ENCODE peak calls at places on chromosomes 3 and 15, in eight cellular contexts. T is iPS DF 6.9; K is right cardiac atrium; Y is keratinocyte; B is H9; U is GM23248; W is coronary artery; I is CD4-positive, CD25-positive, alpha-beta regulatory T cell. A is an unnamed sample.

GRCh38 chr3:156583469-156583868 is 28.6 kb upstream of the SSR3 start:
- DNase-seq in W (no peak), K (no peak), I (no peak), B (no peak), T (no peak), Y (no peak), U (no peak), A (no peak)

GRCh38 chr15:47182818-47183217 is 534.5 kb upstream of the SEMA6D start:
- DNase-seq in T (no peak), K (no peak), W (no peak), Y (no peak), U (no peak), B (no peak), I (no peak), A (no peak)

GRCh38 chr3:23712656-23713559 is 92.8 kb upstream of the UBE2E1 start:
- DNase-seq in Y (no peak), T (peak; percentile 73), B (peak; percentile 90), I (no peak), W (no peak), K (peak; percentile 62), U (peak; percentile 85), A (peak; percentile 55)

GRCh38 chr3:126781889-126782491 is 78.0 kb downstream of the CHCHD6 start:
- DNase-seq in B (no peak), T (no peak), Y (peak; percentile 21), K (peak; percentile 55), I (no peak), W (no peak), U (peak; percentile 88), A (no peak)

GRCh38 chr15:36911322-36911944 is 188.9 kb downstream of the MEIS2 start:
- DNase-seq in T (no peak), W (no peak), U (peak; percentile 75), I (no peak), K (no peak), B (no peak), Y (no peak), A (no peak)

GRCh38 chr3:141326123-141326522 is 42.2 kb upstream of the ZBTB38 start:
- DNase-seq in B (no peak), W (no peak), Y (no peak), K (no peak), T (no peak), U (no peak), I (no peak), A (no peak)

GRCh38 chr3:194142156-194142910 is 6.4 kb downstream of the HES1 start:
- DNase-seq in W (peak; percentile 77), B (peak; percentile 14), T (no peak), U (peak; percentile 35), K (peak; percentile 89), I (no peak), Y (no peak), A (peak; percentile 49)

GRCh38 chr15:77507151-77507847 is 86.6 kb downstream of the HMG20A start:
- DNase-seq in Y (peak; percentile 26), K (peak; percentile 91), T (no peak), U (peak; percentile 32), I (no peak), B (no peak), W (no peak), A (peak; percentile 77)

GRCh38 chr3:169241928-169242751 is 421.4 kb downstream of the MECOM start:
- DNase-seq in U (peak; percentile 61), I (no peak), B (peak; percentile 61), Y (no peak), W (no peak), T (peak; percentile 39), K (peak; percentile 94), A (no peak)

GRCh38 chr15:71601038-71601869 is 209.1 kb upstream of the NR2E3 start:
- DNase-seq in U (peak; percentile 16), I (no peak), T (no peak), W (no peak), K (no peak), Y (no peak), B (no peak), A (no peak)

GRCh38 chr15:45732544-45733130 is 97.8 kb downstream of the SQOR start:
- DNase-seq in T (no peak), B (no peak), W (no peak), U (no peak), Y (no peak), K (peak; percentile 69), I (no peak), A (no peak)

GRCh38 chr15:56040081-56041035 is 46.9 kb upstream of the NEDD4 start:
- DNase-seq in T (no peak), Y (peak; percentile 84), I (no peak), W (no peak), U (peak; percentile 98), B (peak; percentile 38), K (peak; percentile 50), A (peak; percentile 30)

GRCh38 chr15:100715571-100716455 is 113.4 kb downstream of the ASB7 start:
- DNase-seq in I (no peak), U (no peak), Y (no peak), B (peak; percentile 9), K (peak; percentile 90), T (no peak), W (peak; percentile 52), A (no peak)

GRCh38 chr15:55074431-55074830 is 122.3 kb downstream of the RSL24D1 start:
- DNase-seq in U (no peak), B (no peak), Y (no peak), I (no peak), T (no peak), W (no peak), K (no peak), A (no peak)

GRCh38 chr3:182710557-182711157 is 82.6 kb upstream of the ATP11B start:
- DNase-seq in K (no peak), U (peak; percentile 54), Y (no peak), T (no peak), I (peak; percentile 21), W (no peak), B (no peak), A (no peak)

GRCh38 chr15:92106691-92107090 is 253.2 kb downstream of the SLCO3A1 start:
- DNase-seq in K (no peak), U (no peak), I (no peak), Y (no peak), W (no peak), B (no peak), T (no peak), A (no peak)

GRCh38 chr3:189936210-189936609 is 184.5 kb downstream of the P3H2 start:
- DNase-seq in I (no peak), Y (peak; percentile 83), B (no peak), K (no peak), T (no peak), U (peak; percentile 22), W (no peak), A (no peak)

GRCh38 chr3:189942948-189943347 is 177.7 kb downstream of the P3H2 start:
- DNase-seq in U (no peak), Y (no peak), W (no peak), B (no peak), I (no peak), T (no peak), K (no peak), A (no peak)

GRCh38 chr3:189941125-189941524 is 179.6 kb downstream of the P3H2 start:
- DNase-seq in K (no peak), W (no peak), Y (no peak), I (no peak), T (no peak), B (no peak), U (no peak), A (no peak)

GRCh38 chr3:189941679-189942078 is 179.0 kb downstream of the P3H2 start:
- DNase-seq in T (no peak), W (no peak), I (no peak), Y (no peak), B (no peak), U (peak; percentile 75), K (no peak), A (no peak)

DNA sequence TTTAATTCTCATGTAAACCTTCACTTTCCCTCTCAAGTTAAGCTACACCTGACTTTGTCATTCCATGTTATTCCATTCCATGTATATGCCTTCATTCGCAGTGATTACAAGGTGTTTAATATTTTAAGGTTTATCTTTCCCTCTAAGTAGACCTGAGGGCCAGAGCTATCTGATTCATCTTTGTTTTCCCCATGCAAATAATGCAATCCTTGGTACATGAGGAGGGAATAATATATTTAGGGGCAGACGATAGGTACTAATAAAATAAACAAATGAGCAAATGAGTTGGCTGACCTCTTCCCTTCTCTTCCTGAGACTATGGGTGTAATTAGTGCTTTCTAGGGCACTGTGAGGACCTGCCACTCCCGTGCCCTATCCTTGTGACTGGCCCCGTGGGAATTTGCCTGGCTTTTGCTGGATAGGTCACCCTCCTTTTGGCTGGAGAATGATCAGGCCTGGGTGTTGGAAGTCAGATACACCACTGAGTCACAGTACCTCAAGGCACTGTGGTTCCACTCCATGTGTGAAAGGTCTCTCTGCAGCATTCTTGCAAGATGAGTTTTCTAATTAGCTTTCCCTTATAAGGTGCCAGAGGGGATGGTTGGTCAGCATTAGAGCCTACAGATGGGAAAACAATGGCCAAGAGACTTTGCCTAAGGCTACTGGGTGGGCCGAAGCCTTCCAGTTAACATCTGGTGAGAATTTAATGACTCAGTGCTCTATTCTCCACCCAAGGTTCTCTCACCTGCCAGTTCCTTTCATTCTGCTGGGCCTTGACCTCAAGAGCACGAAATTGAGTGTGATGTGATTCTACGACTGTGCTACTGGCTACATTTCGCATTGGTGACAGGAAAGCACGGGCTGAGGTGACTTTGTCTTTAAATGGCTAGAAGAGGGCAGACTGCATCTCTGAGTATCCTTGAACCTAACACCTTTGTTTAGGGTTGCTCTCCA is 183.1 kb downstream of the P3H2 start:
- DNase-seq in Y (peak; percentile 100), W (no peak), K (no peak), B (no peak), I (no peak), T (no peak), U (peak; percentile 99), A (no peak)
- H3K27ac ChIP-seq in Y (peak overlapping the region; percentile 95), W (no peak overlapping the region), K (no peak overlapping the region), B (no peak overlapping the region), I (no peak overlapping the region), T (no peak overlapping the region), U (peak overlapping the region; percentile 72), A (no peak overlapping the region)

GRCh38 chr3:38022301-38022700 is 7.1 kb downstream of the PLCD1 start:
- DNase-seq in U (no peak), T (no peak), W (no peak), K (peak; percentile 62), Y (no peak), B (peak; percentile 14), I (no peak), A (no peak)
- H3K27ac ChIP-seq in U (no peak overlapping the region), T (no peak overlapping the region), W (no peak overlapping the region), K (no peak overlapping the region), Y (no peak overlapping the region), B (no peak overlapping the region), I (peak overlapping the region; percentile 26), A (no peak overlapping the region)

GRCh38 chr3:1576047-1576446 is 483.2 kb downstream of the CNTN6 start:
- DNase-seq in Y (no peak), U (no peak), B (no peak), K (no peak), W (no peak), T (no peak), I (no peak), A (no peak)
- H3K27ac ChIP-seq in Y (no peak overlapping the region), U (no peak overlapping the region), B (no peak overlapping the region), K (no peak overlapping the region), W (no peak overlapping the region), T (no peak overlapping the region), I (no peak overlapping the region), A (no peak overlapping the region)

DNA sequence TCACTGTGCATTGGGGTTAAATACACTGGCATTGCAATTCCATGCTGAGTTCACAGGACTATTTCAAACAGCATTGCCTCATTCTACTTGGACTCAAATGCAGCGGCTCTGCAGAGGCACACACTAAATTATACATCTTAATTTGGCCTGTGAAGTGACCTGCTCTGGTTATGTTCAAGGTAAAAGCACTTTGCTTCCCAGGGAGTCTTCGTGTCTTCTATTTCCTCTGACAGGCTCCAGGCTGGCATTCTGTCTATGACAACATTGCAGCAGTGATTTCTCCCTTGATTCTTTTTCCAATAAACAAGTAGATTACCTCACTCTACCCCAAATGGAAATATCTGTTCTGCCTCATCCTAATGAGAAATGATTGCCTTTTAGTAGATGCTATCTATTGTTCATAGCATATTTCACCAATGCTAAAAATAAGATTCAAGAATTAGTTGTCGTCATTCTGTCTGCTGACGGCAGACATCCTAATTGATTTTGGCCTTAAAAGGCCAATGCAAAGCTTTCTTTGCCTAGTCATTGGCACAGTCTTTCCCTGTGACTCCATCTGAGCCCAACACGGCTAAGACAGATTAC is 33.8 kb downstream of the FMN1 start:
- DNase-seq in Y (no peak), I (no peak), U (peak; percentile 30), K (no peak), T (no peak), B (no peak), W (no peak), A (no peak)
- H3K27ac ChIP-seq in Y (no peak overlapping the region), I (no peak overlapping the region), U (no peak overlapping the region), K (no peak overlapping the region), T (no peak overlapping the region), B (no peak overlapping the region), W (no peak overlapping the region), A (no peak overlapping the region)

A was measured in ovary.